ENCODE peak calls at places on chromosomes 3 and 15, in six cellular contexts. One of them, this sample, is unnamed. For H3K79me2, the result is how much of the 10 kb centered on the place peaks cover.

GRCh38 chr15:80183886-80184285 is 31.1 kb downstream of the FAH start:
- DNase-seq in mammary epithelial cell: no peak
- DNase-seq in keratinocyte: no peak
- DNase-seq in H1: no peak
- DNase-seq in Karpas-422: no peak
- DNase-seq in PC-9: no peak
- DNase-seq in this sample: no peak

GRCh38 chr3:196444495-196444894 is 12.3 kb upstream of the UBXN7 start:
- DNase-seq in Karpas-422: no peak
- DNase-seq in H1: no peak
- DNase-seq in keratinocyte: no peak
- DNase-seq in PC-9: no peak
- DNase-seq in mammary epithelial cell: no peak
- DNase-seq in this sample: no peak

GRCh38 chr15:31857194-31857593 is 173.1 kb upstream of the CHRNA7 start:
- DNase-seq in mammary epithelial cell: no peak
- DNase-seq in H1: no peak
- DNase-seq in Karpas-422: peak
- DNase-seq in keratinocyte: no peak
- DNase-seq in PC-9: no peak
- DNase-seq in this sample: no peak

GRCh38 chr3:72004749-72005292 is 219.9 kb upstream of the PROK2 start:
- DNase-seq in mammary epithelial cell: peak
- DNase-seq in keratinocyte: no peak
- DNase-seq in H1: no peak
- DNase-seq in PC-9: no peak
- DNase-seq in Karpas-422: no peak
- DNase-seq in this sample: no peak

GRCh38 chr3:182105875-182106274 is 394.1 kb downstream of the SOX2 start:
- DNase-seq in PC-9: no peak
- DNase-seq in mammary epithelial cell: peak
- DNase-seq in Karpas-422: no peak
- DNase-seq in H1: no peak
- DNase-seq in keratinocyte: no peak
- DNase-seq in this sample: no peak

GRCh38 chr3:73733796-73734195 is 109.1 kb upstream of the PDZRN3 start:
- DNase-seq in Karpas-422: no peak
- DNase-seq in PC-9: no peak
- DNase-seq in H1: no peak
- DNase-seq in mammary epithelial cell: no peak
- DNase-seq in keratinocyte: no peak
- DNase-seq in this sample: no peak

GRCh38 chr15:41281236-41281635 is 50.2 kb downstream of the CHP1 start:
- DNase-seq in Karpas-422: no peak
- DNase-seq in keratinocyte: peak
- DNase-seq in H1: no peak
- DNase-seq in mammary epithelial cell: peak
- DNase-seq in PC-9: no peak
- DNase-seq in this sample: peak

GRCh38 chr3:52397676-52398399 is 47.1 kb downstream of the SEMA3G start:
- DNase-seq in keratinocyte: no peak
- DNase-seq in mammary epithelial cell: no peak
- DNase-seq in PC-9: no peak
- DNase-seq in Karpas-422: no peak
- DNase-seq in H1: no peak
- DNase-seq in this sample: no peak

GRCh38 chr3:101722394-101723173 is 1.8 kb upstream of the CEP97 start:
- DNase-seq in mammary epithelial cell: no peak
- DNase-seq in keratinocyte: no peak
- DNase-seq in Karpas-422: peak
- DNase-seq in H1: no peak
- DNase-seq in PC-9: no peak
- DNase-seq in this sample: no peak

GRCh38 chr3:197380786-197381185 is 82.4 kb upstream of the DLG1 start:
- DNase-seq in keratinocyte: no peak
- DNase-seq in mammary epithelial cell: peak
- DNase-seq in PC-9: no peak
- DNase-seq in Karpas-422: no peak
- DNase-seq in H1: no peak
- DNase-seq in this sample: no peak

GRCh38 chr15:65192016-65192415 is 6.9 kb upstream of the CLPX start:
- DNase-seq in H1: no peak
- DNase-seq in mammary epithelial cell: no peak
- DNase-seq in keratinocyte: no peak
- DNase-seq in PC-9: no peak
- DNase-seq in Karpas-422: peak
- DNase-seq in this sample: no peak

GRCh38 chr3:190314741-190315140 is 7.5 kb downstream of the CLDN1 start:
- DNase-seq in keratinocyte: no peak
- DNase-seq in H1: no peak
- DNase-seq in PC-9: no peak
- DNase-seq in mammary epithelial cell: no peak
- DNase-seq in Karpas-422: no peak
- DNase-seq in this sample: no peak
- H3K79me2 ChIP-seq in keratinocyte: under half
- H3K79me2 ChIP-seq in H1: under half
- H3K79me2 ChIP-seq in PC-9: half or more
- H3K79me2 ChIP-seq in mammary epithelial cell: under half
- H3K79me2 ChIP-seq in Karpas-422: under half
- H3K79me2 ChIP-seq in this sample: half or more

GRCh38 chr3:172158741-172159140 is 119.4 kb downstream of the FNDC3B start:
- DNase-seq in mammary epithelial cell: no peak
- DNase-seq in Karpas-422: no peak
- DNase-seq in keratinocyte: no peak
- DNase-seq in H1: no peak
- DNase-seq in PC-9: no peak
- DNase-seq in this sample: no peak
- H3K79me2 ChIP-seq in mammary epithelial cell: half or more
- H3K79me2 ChIP-seq in Karpas-422: under half
- H3K79me2 ChIP-seq in keratinocyte: half or more
- H3K79me2 ChIP-seq in H1: half or more
- H3K79me2 ChIP-seq in PC-9: half or more
- H3K79me2 ChIP-seq in this sample: half or more

DNA sequence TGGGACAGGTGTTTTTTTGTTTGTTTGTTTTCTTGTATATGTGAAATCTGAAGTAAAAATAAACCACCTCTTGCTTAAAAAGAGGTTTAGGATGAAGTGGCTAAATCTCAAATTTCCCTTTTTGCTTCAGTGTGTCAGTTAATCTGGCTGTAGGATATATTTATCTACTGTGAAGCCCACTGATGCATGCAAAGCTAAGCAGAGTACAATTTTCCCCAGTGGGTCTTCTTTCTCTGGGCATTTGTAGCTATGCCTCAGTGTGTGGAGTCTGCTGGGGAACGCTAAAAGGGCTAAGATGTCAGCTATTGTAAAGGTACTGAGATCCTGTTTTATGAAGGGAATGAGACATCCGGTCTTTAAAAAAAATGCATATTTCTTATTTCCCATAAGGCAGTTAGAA is 190.6 kb downstream of the TCF12 start:
- DNase-seq in mammary epithelial cell: no peak
- DNase-seq in H1: no peak
- DNase-seq in PC-9: no peak
- DNase-seq in Karpas-422: peak
- DNase-seq in keratinocyte: no peak
- DNase-seq in this sample: no peak
- H3K79me2 ChIP-seq in mammary epithelial cell: under half
- H3K79me2 ChIP-seq in H1: under half
- H3K79me2 ChIP-seq in PC-9: under half
- H3K79me2 ChIP-seq in Karpas-422: half or more
- H3K79me2 ChIP-seq in keratinocyte: under half
- H3K79me2 ChIP-seq in this sample: half or more

DNA sequence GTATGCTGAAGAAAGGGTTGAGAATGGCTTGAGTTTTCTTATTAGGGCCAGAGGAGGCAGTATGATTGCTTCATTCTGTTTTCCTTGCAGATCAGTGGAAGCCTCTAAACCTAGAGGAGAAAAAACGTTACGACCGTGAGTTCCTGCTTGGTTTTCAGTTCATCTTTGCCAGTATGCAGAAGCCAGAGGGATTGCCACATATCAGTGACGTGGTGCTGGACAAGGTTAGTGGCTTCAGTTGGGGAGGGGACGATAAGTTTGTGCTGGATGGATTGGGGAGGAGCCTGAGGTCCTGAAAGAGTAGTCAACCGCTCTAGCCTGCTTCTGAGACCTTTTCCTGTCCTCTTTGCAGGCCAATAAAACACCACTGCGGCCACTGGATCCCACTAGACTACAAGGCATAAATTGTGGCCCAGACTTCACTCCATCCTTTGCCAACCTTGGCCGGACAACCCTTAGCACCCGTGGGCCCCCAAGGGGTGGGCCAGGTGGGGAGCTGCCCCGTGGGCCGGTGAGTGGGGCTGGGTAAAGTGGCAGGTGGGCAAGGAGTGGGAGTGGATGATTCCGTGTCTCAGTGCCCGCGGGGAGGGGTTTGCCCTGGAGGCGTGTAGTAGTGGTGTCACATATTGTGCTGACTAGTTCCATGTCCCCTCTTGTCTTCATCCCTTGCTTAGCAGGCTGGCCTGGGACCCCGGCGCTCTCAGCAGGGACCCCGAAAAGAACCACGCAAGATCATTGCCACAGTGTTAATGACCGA is 8.5 kb downstream of the EIF4G1 start:
- DNase-seq in PC-9: no peak
- DNase-seq in H1: no peak
- DNase-seq in mammary epithelial cell: no peak
- DNase-seq in Karpas-422: no peak
- DNase-seq in keratinocyte: no peak
- DNase-seq in this sample: no peak
- H3K79me2 ChIP-seq in PC-9: half or more
- H3K79me2 ChIP-seq in H1: under half
- H3K79me2 ChIP-seq in mammary epithelial cell: half or more
- H3K79me2 ChIP-seq in Karpas-422: half or more
- H3K79me2 ChIP-seq in keratinocyte: half or more
- H3K79me2 ChIP-seq in this sample: under half

GRCh38 chr3:31917303-31917903 is 63.7 kb downstream of the OSBPL10 start:
- DNase-seq in PC-9: no peak
- DNase-seq in H1: no peak
- DNase-seq in mammary epithelial cell: no peak
- DNase-seq in keratinocyte: no peak
- DNase-seq in Karpas-422: peak
- DNase-seq in this sample: no peak
- H3K79me2 ChIP-seq in PC-9: under half
- H3K79me2 ChIP-seq in H1: half or more
- H3K79me2 ChIP-seq in mammary epithelial cell: half or more
- H3K79me2 ChIP-seq in keratinocyte: half or more
- H3K79me2 ChIP-seq in Karpas-422: half or more
- H3K79me2 ChIP-seq in this sample: half or more

GRCh38 chr15:78065284-78065872 is 12.1 kb downstream of the TBC1D2B start:
- DNase-seq in Karpas-422: no peak
- DNase-seq in PC-9: peak
- DNase-seq in keratinocyte: peak
- DNase-seq in H1: no peak
- DNase-seq in mammary epithelial cell: peak
- DNase-seq in this sample: peak
- H3K79me2 ChIP-seq in Karpas-422: half or more
- H3K79me2 ChIP-seq in PC-9: under half
- H3K79me2 ChIP-seq in keratinocyte: half or more
- H3K79me2 ChIP-seq in H1: half or more
- H3K79me2 ChIP-seq in mammary epithelial cell: half or more
- H3K79me2 ChIP-seq in this sample: half or more